ENCODE peak calls at places on chromosomes 7 and 10, in ten cellular contexts. One of them, this sample, is unnamed. For H3K36me3, the result is how much of the 10 kb centered on the place peaks cover.

GRCh38 chr7:157522189-157522588 is 185.4 kb downstream of the DNAJB6 start:
- DNase-seq in OCI-LY7: no peak
- DNase-seq in hepatocyte: no peak
- DNase-seq in SK-N-MC: no peak
- DNase-seq in IMR-90: no peak
- DNase-seq in aorta: no peak
- DNase-seq in heart right ventricle: no peak
- DNase-seq in SK-N-SH: no peak
- DNase-seq in left ventricle myocardium inferior: no peak
- DNase-seq in Peyer's patch: peak
- DNase-seq in this sample: peak

GRCh38 chr10:47286591-47287325 is 13.2 kb upstream of the GDF10 start:
- DNase-seq in OCI-LY7: no peak
- DNase-seq in hepatocyte: no peak
- DNase-seq in SK-N-MC: no peak
- DNase-seq in IMR-90: no peak
- DNase-seq in aorta: no peak
- DNase-seq in heart right ventricle: no peak
- DNase-seq in SK-N-SH: no peak
- DNase-seq in left ventricle myocardium inferior: no peak
- DNase-seq in Peyer's patch: no peak
- DNase-seq in this sample: peak

GRCh38 chr7:4754433-4755010 is 20.9 kb upstream of the AP5Z1 start:
- DNase-seq in OCI-LY7: no peak
- DNase-seq in hepatocyte: no peak
- DNase-seq in SK-N-MC: no peak
- DNase-seq in IMR-90: no peak
- DNase-seq in aorta: no peak
- DNase-seq in heart right ventricle: no peak
- DNase-seq in SK-N-SH: no peak
- DNase-seq in left ventricle myocardium inferior: no peak
- DNase-seq in Peyer's patch: no peak
- DNase-seq in this sample: no peak

GRCh38 chr10:116026315-116026714 is 246.7 kb downstream of the GFRA1 start:
- DNase-seq in OCI-LY7: no peak
- DNase-seq in hepatocyte: no peak
- DNase-seq in SK-N-MC: no peak
- DNase-seq in IMR-90: no peak
- DNase-seq in aorta: no peak
- DNase-seq in heart right ventricle: no peak
- DNase-seq in SK-N-SH: peak
- DNase-seq in left ventricle myocardium inferior: no peak
- DNase-seq in Peyer's patch: no peak
- DNase-seq in this sample: peak

GRCh38 chr10:117130862-117131389 is 7.1 kb downstream of the VAX1 start:
- DNase-seq in OCI-LY7: no peak
- DNase-seq in hepatocyte: no peak
- DNase-seq in SK-N-MC: no peak
- DNase-seq in IMR-90: no peak
- DNase-seq in aorta: no peak
- DNase-seq in heart right ventricle: no peak
- DNase-seq in SK-N-SH: no peak
- DNase-seq in left ventricle myocardium inferior: no peak
- DNase-seq in Peyer's patch: no peak
- DNase-seq in this sample: peak

GRCh38 chr7:120718361-120718760 is 139.6 kb downstream of the TSPAN12 start:
- DNase-seq in OCI-LY7: no peak
- DNase-seq in hepatocyte: no peak
- DNase-seq in SK-N-MC: no peak
- DNase-seq in IMR-90: no peak
- DNase-seq in aorta: no peak
- DNase-seq in heart right ventricle: no peak
- DNase-seq in SK-N-SH: no peak
- DNase-seq in left ventricle myocardium inferior: no peak
- DNase-seq in Peyer's patch: no peak
- DNase-seq in this sample: no peak

GRCh38 chr7:158994687-158995086 is 138.3 kb downstream of the DYNC2I1 start:
- DNase-seq in OCI-LY7: no peak
- DNase-seq in hepatocyte: no peak
- DNase-seq in SK-N-MC: no peak
- DNase-seq in IMR-90: no peak
- DNase-seq in aorta: no peak
- DNase-seq in heart right ventricle: no peak
- DNase-seq in SK-N-SH: no peak
- DNase-seq in left ventricle myocardium inferior: no peak
- DNase-seq in Peyer's patch: no peak
- DNase-seq in this sample: no peak

GRCh38 chr10:27285093-27285492 is 44.5 kb upstream of the ACBD5 start:
- DNase-seq in OCI-LY7: peak
- DNase-seq in hepatocyte: peak
- DNase-seq in SK-N-MC: no peak
- DNase-seq in IMR-90: peak
- DNase-seq in aorta: no peak
- DNase-seq in heart right ventricle: peak
- DNase-seq in SK-N-SH: no peak
- DNase-seq in left ventricle myocardium inferior: no peak
- DNase-seq in Peyer's patch: no peak
- DNase-seq in this sample: peak

GRCh38 chr10:114634607-114634974 is 23.5 kb downstream of the ABLIM1 start:
- DNase-seq in OCI-LY7: no peak
- DNase-seq in hepatocyte: peak
- DNase-seq in SK-N-MC: peak
- DNase-seq in IMR-90: peak
- DNase-seq in aorta: peak
- DNase-seq in heart right ventricle: peak
- DNase-seq in SK-N-SH: peak
- DNase-seq in left ventricle myocardium inferior: peak
- DNase-seq in Peyer's patch: no peak
- DNase-seq in this sample: no peak

GRCh38 chr7:21099955-21100354 is 313.3 kb upstream of the SP8 start:
- DNase-seq in OCI-LY7: no peak
- DNase-seq in hepatocyte: no peak
- DNase-seq in SK-N-MC: no peak
- DNase-seq in IMR-90: no peak
- DNase-seq in aorta: no peak
- DNase-seq in heart right ventricle: no peak
- DNase-seq in SK-N-SH: no peak
- DNase-seq in left ventricle myocardium inferior: no peak
- DNase-seq in Peyer's patch: no peak
- DNase-seq in this sample: no peak

GRCh38 chr10:29636178-29636577 is 1.4 kb upstream of the SVIL start:
- DNase-seq in OCI-LY7: no peak
- DNase-seq in hepatocyte: no peak
- DNase-seq in SK-N-MC: no peak
- DNase-seq in IMR-90: peak
- DNase-seq in aorta: no peak
- DNase-seq in heart right ventricle: no peak
- DNase-seq in SK-N-SH: no peak
- DNase-seq in left ventricle myocardium inferior: no peak
- DNase-seq in Peyer's patch: no peak
- DNase-seq in this sample: no peak

GRCh38 chr7:116218051-116218645 is 7.8 kb downstream of the TES start:
- DNase-seq in OCI-LY7: no peak
- DNase-seq in hepatocyte: peak
- DNase-seq in SK-N-MC: no peak
- DNase-seq in IMR-90: peak
- DNase-seq in aorta: no peak
- DNase-seq in heart right ventricle: no peak
- DNase-seq in SK-N-SH: peak
- DNase-seq in left ventricle myocardium inferior: no peak
- DNase-seq in Peyer's patch: peak
- DNase-seq in this sample: no peak

GRCh38 chr7:906776-907157 is 30.4 kb downstream of the GET4 start:
- DNase-seq in OCI-LY7: no peak
- DNase-seq in hepatocyte: no peak
- DNase-seq in SK-N-MC: no peak
- DNase-seq in IMR-90: no peak
- DNase-seq in aorta: no peak
- DNase-seq in heart right ventricle: no peak
- DNase-seq in SK-N-SH: no peak
- DNase-seq in left ventricle myocardium inferior: no peak
- DNase-seq in Peyer's patch: no peak
- DNase-seq in this sample: no peak

GRCh38 chr7:157978766-157979165 is 608.9 kb downstream of the PTPRN2 start:
- DNase-seq in OCI-LY7: no peak
- DNase-seq in hepatocyte: no peak
- DNase-seq in SK-N-MC: no peak
- DNase-seq in IMR-90: no peak
- DNase-seq in aorta: no peak
- DNase-seq in heart right ventricle: no peak
- DNase-seq in SK-N-SH: no peak
- DNase-seq in left ventricle myocardium inferior: no peak
- DNase-seq in Peyer's patch: no peak
- DNase-seq in this sample: peak

GRCh38 chr10:131946880-131947279 is 34.8 kb downstream of the BNIP3 start:
- DNase-seq in OCI-LY7: no peak
- DNase-seq in hepatocyte: no peak
- DNase-seq in SK-N-MC: no peak
- DNase-seq in IMR-90: no peak
- DNase-seq in aorta: no peak
- DNase-seq in heart right ventricle: no peak
- DNase-seq in SK-N-SH: no peak
- DNase-seq in left ventricle myocardium inferior: no peak
- DNase-seq in Peyer's patch: no peak
- DNase-seq in this sample: peak
- H3K36me3 ChIP-seq in OCI-LY7: half or more
- H3K36me3 ChIP-seq in hepatocyte: under half
- H3K36me3 ChIP-seq in SK-N-MC: under half
- H3K36me3 ChIP-seq in IMR-90: under half
- H3K36me3 ChIP-seq in aorta: under half
- H3K36me3 ChIP-seq in heart right ventricle: under half
- H3K36me3 ChIP-seq in SK-N-SH: under half
- H3K36me3 ChIP-seq in left ventricle myocardium inferior: half or more
- H3K36me3 ChIP-seq in Peyer's patch: half or more
- H3K36me3 ChIP-seq in this sample: half or more

GRCh38 chr10:1120146-1120695 is 64.0 kb downstream of the WDR37 start:
- DNase-seq in OCI-LY7: no peak
- DNase-seq in hepatocyte: no peak
- DNase-seq in SK-N-MC: no peak
- DNase-seq in IMR-90: no peak
- DNase-seq in aorta: no peak
- DNase-seq in heart right ventricle: no peak
- DNase-seq in SK-N-SH: no peak
- DNase-seq in left ventricle myocardium inferior: no peak
- DNase-seq in Peyer's patch: no peak
- DNase-seq in this sample: no peak

GRCh38 chr10:1120761-1121160 is 64.6 kb downstream of the WDR37 start:
- DNase-seq in OCI-LY7: no peak
- DNase-seq in hepatocyte: no peak
- DNase-seq in SK-N-MC: no peak
- DNase-seq in IMR-90: no peak
- DNase-seq in aorta: no peak
- DNase-seq in heart right ventricle: no peak
- DNase-seq in SK-N-SH: no peak
- DNase-seq in left ventricle myocardium inferior: no peak
- DNase-seq in Peyer's patch: peak
- DNase-seq in this sample: no peak

GRCh38 chr10:1119501-1119900 is 63.3 kb downstream of the WDR37 start:
- DNase-seq in OCI-LY7: no peak
- DNase-seq in hepatocyte: no peak
- DNase-seq in SK-N-MC: no peak
- DNase-seq in IMR-90: no peak
- DNase-seq in aorta: no peak
- DNase-seq in heart right ventricle: no peak
- DNase-seq in SK-N-SH: no peak
- DNase-seq in left ventricle myocardium inferior: no peak
- DNase-seq in Peyer's patch: no peak
- DNase-seq in this sample: no peak

GRCh38 chr10:1117651-1118050 is 61.5 kb downstream of the WDR37 start:
- DNase-seq in OCI-LY7: no peak
- DNase-seq in hepatocyte: no peak
- DNase-seq in SK-N-MC: no peak
- DNase-seq in IMR-90: no peak
- DNase-seq in aorta: no peak
- DNase-seq in heart right ventricle: no peak
- DNase-seq in SK-N-SH: peak
- DNase-seq in left ventricle myocardium inferior: no peak
- DNase-seq in Peyer's patch: peak
- DNase-seq in this sample: peak

DNA sequence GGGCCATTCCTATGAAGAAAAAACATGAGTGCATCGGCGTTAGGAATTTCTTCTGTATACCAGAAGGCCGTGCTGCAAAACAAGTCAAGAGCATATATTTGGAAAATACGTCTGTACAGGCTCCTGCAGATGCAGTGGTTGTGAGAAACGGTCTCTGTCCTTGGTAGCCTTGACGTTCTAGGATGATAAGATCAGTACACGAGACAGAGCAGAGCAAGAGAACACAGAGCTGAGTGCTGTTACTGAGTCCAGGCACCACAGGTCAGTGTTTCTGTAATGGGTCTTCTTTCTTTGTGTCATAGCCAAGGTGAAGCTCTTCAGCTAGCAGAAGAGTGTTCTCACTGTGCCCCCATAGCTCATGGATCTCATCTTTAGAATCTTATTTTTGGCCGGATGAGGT is 62.8 kb downstream of the WDR37 start:
- DNase-seq in OCI-LY7: no peak
- DNase-seq in hepatocyte: no peak
- DNase-seq in SK-N-MC: no peak
- DNase-seq in IMR-90: no peak
- DNase-seq in aorta: no peak
- DNase-seq in heart right ventricle: no peak
- DNase-seq in SK-N-SH: peak
- DNase-seq in left ventricle myocardium inferior: no peak
- DNase-seq in Peyer's patch: no peak
- DNase-seq in this sample: no peak
- H3K27ac ChIP-seq in OCI-LY7: no peak
- H3K27ac ChIP-seq in hepatocyte: no peak
- H3K27ac ChIP-seq in SK-N-MC: no peak
- H3K27ac ChIP-seq in IMR-90: no peak
- H3K27ac ChIP-seq in aorta: no peak
- H3K27ac ChIP-seq in heart right ventricle: no peak
- H3K27ac ChIP-seq in SK-N-SH: peak
- H3K27ac ChIP-seq in left ventricle myocardium inferior: no peak
- H3K27ac ChIP-seq in Peyer's patch: no peak
- H3K27ac ChIP-seq in this sample: no peak

DNA sequence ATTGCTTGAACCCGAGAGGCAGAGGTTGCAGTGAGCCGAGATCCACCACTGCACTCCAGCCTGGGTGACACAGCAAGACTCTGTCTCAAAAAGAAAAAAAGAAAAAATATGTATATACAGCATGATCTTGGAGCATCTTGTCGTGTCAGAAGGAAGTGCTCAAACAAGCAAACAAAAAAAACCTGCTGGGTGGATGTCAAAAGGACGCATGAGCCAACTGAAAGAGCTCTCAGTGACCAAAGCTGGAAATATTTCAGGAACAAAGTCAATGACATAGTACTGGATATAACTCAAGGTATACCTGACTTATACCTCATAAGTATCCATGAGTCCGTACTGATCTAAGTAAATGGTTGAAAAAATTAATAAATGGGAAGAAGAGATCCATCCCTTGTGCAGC is 94.6 kb upstream of the ANLN start:
- DNase-seq in OCI-LY7: no peak
- DNase-seq in hepatocyte: no peak
- DNase-seq in SK-N-MC: no peak
- DNase-seq in IMR-90: no peak
- DNase-seq in aorta: no peak
- DNase-seq in heart right ventricle: no peak
- DNase-seq in SK-N-SH: no peak
- DNase-seq in left ventricle myocardium inferior: no peak
- DNase-seq in Peyer's patch: no peak
- DNase-seq in this sample: peak
- H3K36me3 ChIP-seq in OCI-LY7: under half
- H3K36me3 ChIP-seq in hepatocyte: under half
- H3K36me3 ChIP-seq in SK-N-MC: under half
- H3K36me3 ChIP-seq in IMR-90: under half
- H3K36me3 ChIP-seq in aorta: under half
- H3K36me3 ChIP-seq in heart right ventricle: under half
- H3K36me3 ChIP-seq in SK-N-SH: under half
- H3K36me3 ChIP-seq in left ventricle myocardium inferior: under half
- H3K36me3 ChIP-seq in Peyer's patch: under half
- H3K36me3 ChIP-seq in this sample: under half

GRCh38 chr7:141228482-141228881 is 154.6 kb downstream of the TMEM178B start:
- DNase-seq in OCI-LY7: no peak
- DNase-seq in hepatocyte: no peak
- DNase-seq in SK-N-MC: no peak
- DNase-seq in IMR-90: no peak
- DNase-seq in aorta: no peak
- DNase-seq in heart right ventricle: no peak
- DNase-seq in SK-N-SH: no peak
- DNase-seq in left ventricle myocardium inferior: no peak
- DNase-seq in Peyer's patch: no peak
- DNase-seq in this sample: no peak
- H3K27ac ChIP-seq in OCI-LY7: no peak
- H3K27ac ChIP-seq in hepatocyte: no peak
- H3K27ac ChIP-seq in SK-N-MC: no peak
- H3K27ac ChIP-seq in IMR-90: no peak
- H3K27ac ChIP-seq in aorta: no peak
- H3K27ac ChIP-seq in heart right ventricle: no peak
- H3K27ac ChIP-seq in SK-N-SH: no peak
- H3K27ac ChIP-seq in left ventricle myocardium inferior: no peak
- H3K27ac ChIP-seq in Peyer's patch: no peak
- H3K27ac ChIP-seq in this sample: no peak